ENCODE peak calls at places on chromosomes 11 and 22, in ten cellular contexts. Y, N, W, X, A, Z, D, K, E and F are unnamed samples.

GRCh38 chr22:42813501-42813900 is 43.6 kb downstream of the ARFGAP3 start:
- DNase-seq in D (no peak), A (no peak), Y (no peak), Z (no peak), K (no peak), E (no peak), X (no peak), W (no peak), N (no peak), F (no peak)

GRCh38 chr11:9951714-9952275 is 287.9 kb downstream of the SWAP70 start:
- DNase-seq in Z (no peak), Y (peak), N (no peak), E (no peak), D (no peak), X (no peak), A (no peak), K (no peak), W (no peak), F (no peak)

GRCh38 chr11:2558861-2559526 is 114.2 kb downstream of the KCNQ1 start:
- DNase-seq in A (no peak), E (no peak), Y (no peak), W (no peak), K (no peak), N (no peak), D (no peak), Z (no peak), X (no peak), F (no peak)

GRCh38 chr22:28736296-28737155 is 5.1 kb downstream of the CHEK2 start:
- DNase-seq in A (no peak), K (no peak), N (no peak), Z (no peak), W (no peak), X (no peak), E (no peak), D (no peak), Y (no peak), F (no peak)

GRCh38 chr22:45672564-45673481 is 1.2 kb downstream of the ATXN10 start:
- DNase-seq in E (no peak), A (no peak), N (no peak), W (no peak), Y (no peak), Z (no peak), X (no peak), D (no peak), K (no peak), F (no peak)

GRCh38 chr11:88250566-88251080 is 75.4 kb upstream of the RAB38 start:
- DNase-seq in W (no peak), D (no peak), A (no peak), X (no peak), Y (no peak), E (no peak), Z (no peak), N (no peak), K (no peak), F (no peak)

GRCh38 chr22:41256898-41257260 is 16.1 kb upstream of the CHADL start:
- DNase-seq in K (no peak), Z (no peak), W (no peak), X (peak), A (no peak), Y (no peak), E (no peak), D (no peak), N (no peak), F (no peak)

GRCh38 chr22:24400726-24401596 is 26.4 kb upstream of the ADORA2A start:
- DNase-seq in X (peak), D (no peak), E (no peak), Y (no peak), K (no peak), N (no peak), W (no peak), A (no peak), Z (peak), F (no peak)

GRCh38 chr11:117492578-117493251 is 165.1 kb downstream of the CEP164 start:
- DNase-seq in A (no peak), K (no peak), X (no peak), Z (no peak), E (no peak), N (no peak), Y (no peak), D (no peak), W (no peak), F (peak)

GRCh38 chr11:120929090-120929489 is 94.8 kb upstream of the TBCEL start:
- DNase-seq in D (no peak), A (peak), W (no peak), X (peak), Z (no peak), E (no peak), K (no peak), Y (peak), N (no peak), F (no peak)

GRCh38 chr11:68750197-68750987 is 928 bp downstream of the TESMIN start:
- DNase-seq in W (peak), A (peak), Y (no peak), D (no peak), N (no peak), K (no peak), X (no peak), E (no peak), Z (no peak), F (no peak)

GRCh38 chr22:40345271-40345670 is 1.0 kb upstream of the ADSL start:
- DNase-seq in N (no peak), X (peak), K (no peak), D (peak), Y (no peak), Z (no peak), W (no peak), A (peak), E (no peak), F (no peak)

GRCh38 chr11:117284053-117284452 is 7.1 kb upstream of the BACE1-AS start:
- DNase-seq in Y (no peak), A (no peak), D (no peak), K (no peak), N (no peak), W (no peak), X (no peak), E (no peak), Z (no peak), F (no peak)

GRCh38 chr11:63805844-63806415 is 7.3 kb upstream of the SPINDOC start:
- DNase-seq in X (peak), Y (no peak), A (no peak), K (no peak), D (no peak), Z (no peak), N (no peak), E (no peak), W (no peak), F (no peak)

GRCh38 chr22:19046287-19046686 is 75.9 kb downstream of the DGCR2 start:
- DNase-seq in Y (no peak), Z (no peak), E (no peak), X (no peak), W (no peak), A (no peak), K (no peak), D (no peak), N (no peak), F (no peak)

GRCh38 chr22:37746366-37747089 is 49.7 kb downstream of the TRIOBP start:
- DNase-seq in D (no peak), Z (no peak), E (no peak), W (peak), K (no peak), Y (no peak), X (no peak), A (peak), N (no peak), F (peak)

GRCh38 chr11:97772696-97773095 is 1248.1 kb upstream of the CNTN5 start:
- DNase-seq in Y (no peak), W (no peak), K (no peak), D (no peak), X (peak), E (no peak), N (no peak), Z (no peak), A (no peak), F (peak)

GRCh38 chr11:79108851-79109250 is 332.0 kb downstream of the TENM4 start:
- DNase-seq in Z (no peak), Y (no peak), A (no peak), D (no peak), N (no peak), K (no peak), X (no peak), E (no peak), W (no peak), F (no peak)

GRCh38 chr22:24554316-24555159 is at the start of gene GUCD1:
- DNase-seq in N (peak), D (peak), K (no peak), Y (no peak), X (peak), A (peak), W (peak), E (no peak), Z (no peak), F (peak)

GRCh38 chr11:75663808-75664207 is 5.0 kb downstream of the MAP6 start:
- DNase-seq in A (no peak), D (no peak), E (no peak), X (peak), N (no peak), Y (no peak), W (no peak), K (no peak), Z (no peak), F (peak)

GRCh38 chr11:126636911-126637799 is 281.7 kb downstream of the ST3GAL4 start:
- DNase-seq in K (no peak), Y (no peak), D (no peak), A (no peak), E (peak), Z (no peak), N (peak), X (no peak), W (no peak), F (no peak)

GRCh38 chr22:28759861-28760560 is 12.5 kb upstream of the CCDC117 start:
- DNase-seq in W (no peak), Z (no peak), D (no peak), E (no peak), K (no peak), X (peak), N (no peak), Y (no peak), A (no peak), F (no peak)

GRCh38 chr11:66042227-66043007 is 6.5 kb downstream of the GAL3ST3 start:
- DNase-seq in Z (no peak), A (no peak), Y (no peak), X (no peak), W (no peak), D (no peak), N (no peak), E (no peak), K (no peak), F (no peak)

GRCh38 chr11:112114460-112114859 is 27.8 kb downstream of the SDHD start:
- DNase-seq in W (no peak), Z (no peak), Y (no peak), N (no peak), E (no peak), K (no peak), D (no peak), A (no peak), X (no peak), F (no peak)

GRCh38 chr22:46773074-46773473 is 10.6 kb downstream of the TBC1D22A start:
- DNase-seq in K (no peak), A (no peak), Y (no peak), W (no peak), E (no peak), N (no peak), D (no peak), Z (no peak), X (no peak), F (no peak)